ENCODE peak calls at places on chromosomes 3 and 15, in eight cellular contexts. N, Z, O, A, J, I, L and G are unnamed samples.

GRCh38 chr3:129558772-129559564 is 16.0 kb downstream of the H1-8 start:
- DNase-seq in Z (peak), J (no peak), I (peak), O (peak), N (peak), L (peak), A (no peak), G (no peak)

GRCh38 chr3:58079773-58080172 is 71.6 kb downstream of the FLNB start:
- DNase-seq in O (no peak), L (no peak), Z (no peak), I (no peak), N (no peak), J (no peak), A (no peak), G (no peak)

GRCh38 chr15:79849789-79850188 is 47.0 kb downstream of the MTHFS start:
- DNase-seq in J (no peak), N (no peak), I (peak), A (no peak), O (no peak), Z (peak), L (no peak), G (no peak)

GRCh38 chr3:179464296-179465092 is 13.2 kb upstream of the GNB4 start:
- DNase-seq in L (no peak), O (no peak), Z (peak), J (peak), A (no peak), I (no peak), N (peak), G (no peak)

GRCh38 chr15:27454281-27455060 is 483.5 kb downstream of the GABRG3 start:
- DNase-seq in L (no peak), Z (no peak), A (no peak), N (no peak), O (no peak), J (no peak), I (peak), G (no peak)

GRCh38 chr3:151439652-151440125 is 21.2 kb downstream of the IGSF10 start:
- DNase-seq in Z (peak), A (no peak), L (no peak), O (no peak), N (peak), J (no peak), I (peak), G (peak)

GRCh38 chr3:48502728-48503168 is 1.2 kb downstream of the SHISA5 start:
- DNase-seq in I (no peak), N (no peak), J (peak), L (peak), Z (no peak), A (no peak), O (no peak), G (no peak)

GRCh38 chr3:158713094-158713499 is 19.2 kb downstream of the RARRES1 start:
- DNase-seq in A (no peak), J (no peak), L (no peak), O (no peak), N (no peak), Z (peak), I (no peak), G (no peak)

GRCh38 chr3:53193466-53194217 is 32.6 kb downstream of the PRKCD start:
- DNase-seq in Z (no peak), A (no peak), I (no peak), N (no peak), O (no peak), J (no peak), L (no peak), G (no peak)

GRCh38 chr15:67838789-67839332 is 984 bp downstream of the RNU6-1 start:
- DNase-seq in I (peak), O (no peak), L (peak), J (no peak), Z (peak), A (no peak), N (peak), G (no peak)

GRCh38 chr3:187025656-187026320 is 95.5 kb downstream of the ST6GAL1 start:
- DNase-seq in A (peak), I (no peak), L (no peak), Z (peak), O (no peak), J (no peak), N (no peak), G (no peak)

GRCh38 chr3:87436781-87437543 is 160.6 kb upstream of the POU1F1 start:
- DNase-seq in O (peak), N (no peak), I (peak), J (no peak), L (no peak), Z (no peak), A (no peak), G (no peak)

GRCh38 chr15:65286069-65286703 is 497 bp downstream of the PARP16 start:
- DNase-seq in Z (no peak), N (no peak), O (no peak), A (no peak), J (no peak), I (peak), L (peak), G (no peak)

GRCh38 chr3:192408007-192408655 is 319.2 kb downstream of the FGF12 start:
- DNase-seq in N (no peak), O (no peak), J (no peak), A (no peak), I (peak), L (peak), Z (peak), G (no peak)

GRCh38 chr15:67784856-67785430 is 40.4 kb upstream of the SKOR1 start:
- DNase-seq in Z (no peak), I (no peak), N (no peak), J (no peak), L (no peak), O (no peak), A (no peak), G (no peak)

GRCh38 chr15:92376109-92376508 is 17.6 kb upstream of the ST8SIA2 start:
- DNase-seq in A (no peak), L (no peak), N (no peak), J (no peak), O (no peak), I (no peak), Z (no peak), G (no peak)

GRCh38 chr15:40493089-40493840 is 22.5 kb downstream of the CHST14 start:
- DNase-seq in N (no peak), Z (no peak), I (no peak), L (no peak), J (no peak), O (no peak), A (peak), G (no peak)

GRCh38 chr3:53259427-53260259 is 3.8 kb upstream of the TKT start:
- DNase-seq in I (no peak), O (no peak), A (no peak), Z (peak), L (no peak), N (no peak), J (no peak), G (no peak)

GRCh38 chr3:135516143-135516542 is 449.4 kb upstream of the PPP2R3A start:
- DNase-seq in I (no peak), L (no peak), A (no peak), Z (peak), J (no peak), N (no peak), O (no peak), G (peak)

GRCh38 chr15:93983501-93983900 is 247.9 kb upstream of the MCTP2 start:
- DNase-seq in L (no peak), O (no peak), A (no peak), Z (no peak), J (no peak), N (no peak), I (no peak), G (no peak)

GRCh38 chr3:62679988-62680387 is 195.2 kb downstream of the CADPS start:
- DNase-seq in J (no peak), N (no peak), O (no peak), L (no peak), A (no peak), Z (no peak), I (no peak), G (no peak)

GRCh38 chr15:40054056-40054745 is 15.2 kb upstream of the SRP14 start:
- DNase-seq in O (no peak), L (no peak), A (no peak), I (no peak), J (no peak), Z (no peak), N (no peak), G (no peak)

GRCh38 chr3:195052939-195053338 is 218.0 kb downstream of the XXYLT1 start:
- DNase-seq in I (no peak), Z (no peak), N (no peak), A (no peak), O (no peak), J (no peak), L (peak), G (no peak)

GRCh38 chr3:12985148-12985547 is 88.1 kb downstream of the IQSEC1 start:
- DNase-seq in O (no peak), L (peak), J (no peak), N (no peak), I (no peak), Z (no peak), A (no peak), G (no peak)

GRCh38 chr15:73387507-73388255 is 18.9 kb upstream of the HCN4 start:
- DNase-seq in L (no peak), J (no peak), Z (peak), N (no peak), O (no peak), A (no peak), I (peak), G (no peak)

GRCh38 chr3:49465269-49466034 is 4.6 kb upstream of the DAG1 start:
- DNase-seq in O (no peak), Z (peak), I (no peak), J (no peak), L (no peak), N (peak), A (no peak), G (no peak)

GRCh38 chr3:184016820-184017671 is 638 bp downstream of the ABCC5 start:
- DNase-seq in J (no peak), I (peak), N (peak), L (peak), Z (peak), A (no peak), O (no peak), G (peak)